ENCODE peak calls at places on chromosome 7, in five cellular contexts. P, R, D, K and G are unnamed samples.

GRCh38 chr7:7427363-7427762 is 108.3 kb downstream of the COL28A1 start:
- DNase-seq in P (no peak), R (no peak), D (no peak), K (no peak), G (no peak)

GRCh38 chr7:137692399-137692798 is 154.4 kb downstream of the DGKI start:
- DNase-seq in P (no peak), R (no peak), D (no peak), K (no peak), G (no peak)

GRCh38 chr7:29322023-29322712 is 127.6 kb downstream of the CHN2 start:
- DNase-seq in P (no peak), R (no peak), D (no peak), K (no peak), G (no peak)

GRCh38 chr7:21754963-21755362 is 190.7 kb downstream of the CDCA7L start:
- DNase-seq in P (no peak), R (no peak), D (no peak), K (no peak), G (no peak)

GRCh38 chr7:129670636-129671035 is 59.1 kb downstream of the NRF1 start:
- DNase-seq in P (no peak), R (no peak), D (no peak), K (no peak), G (no peak)

GRCh38 chr7:101239191-101239950 is 1.8 kb upstream of the CLDN15 start:
- DNase-seq in P (no peak), R (no peak), D (no peak), K (no peak), G (no peak)

GRCh38 chr7:57198801-57199200 is 66.6 kb upstream of the ZNF479 start:
- DNase-seq in P (no peak), R (no peak), D (no peak), K (no peak), G (peak; percentile 1)

GRCh38 chr7:99311702-99312101 is 14.0 kb upstream of the ARPC1A start:
- DNase-seq in P (no peak), R (no peak), D (no peak), K (no peak), G (no peak)

GRCh38 chr7:33050425-33051318 is 11.9 kb downstream of the NT5C3A start:
- DNase-seq in P (peak; percentile 16), R (peak; percentile 65), D (peak; percentile 47), K (no peak), G (no peak)

GRCh38 chr7:151926336-151926712 is 29.9 kb upstream of the GALNTL5 start:
- DNase-seq in P (no peak), R (no peak), D (no peak), K (no peak), G (no peak)

GRCh38 chr7:23918856-23919255 is 208.8 kb downstream of the STK31 start:
- DNase-seq in P (no peak), R (peak; percentile 39), D (no peak), K (no peak), G (no peak)

GRCh38 chr7:103866919-103867318 is 122.5 kb downstream of the RELN start:
- DNase-seq in P (no peak), R (no peak), D (no peak), K (no peak), G (no peak)

GRCh38 chr7:40571796-40572195 is 437.0 kb downstream of the SUGCT start:
- DNase-seq in P (peak; percentile 97), R (peak; percentile 84), D (no peak), K (no peak), G (no peak)

GRCh38 chr7:38147005-38147404 is 31.0 kb upstream of the STARD3NL start:
- DNase-seq in P (no peak), R (peak; percentile 15), D (no peak), K (no peak), G (no peak)

GRCh38 chr7:69823151-69823744 is 225.0 kb downstream of the AUTS2 start:
- DNase-seq in P (no peak), R (no peak), D (no peak), K (no peak), G (no peak)

GRCh38 chr7:93578762-93579161 is 4.2 kb upstream of the CALCR start:
- DNase-seq in P (no peak), R (no peak), D (no peak), K (no peak), G (no peak)

GRCh38 chr7:135193615-135194081 is 17.7 kb downstream of the WDR91 start:
- DNase-seq in P (peak; percentile 97), R (peak; percentile 90), D (no peak), K (no peak), G (no peak)

GRCh38 chr7:14936530-14936929 is 34.0 kb upstream of the DGKB start:
- DNase-seq in P (no peak), R (peak; percentile 11), D (peak; percentile 67), K (no peak), G (peak; percentile 39)

GRCh38 chr7:73718905-73719805 is at the start of gene STX1A:
- DNase-seq in P (no peak), R (peak; percentile 67), D (peak; percentile 70), K (peak; percentile 29), G (peak; percentile 82)

GRCh38 chr7:159066816-159067601 is 77.7 kb downstream of the VIPR2 start:
- DNase-seq in P (no peak), R (no peak), D (no peak), K (no peak), G (no peak)

GRCh38 chr7:21526007-21526406 is 16.8 kb upstream of the DNAH11 start:
- DNase-seq in P (no peak), R (no peak), D (no peak), K (no peak), G (no peak)

GRCh38 chr7:91033574-91033973 is 230.7 kb upstream of the FZD1 start:
- DNase-seq in P (no peak), R (no peak), D (no peak), K (no peak), G (no peak)

GRCh38 chr7:104552102-104552501 is 223.7 kb downstream of the LHFPL3 start:
- DNase-seq in P (peak; percentile 15), R (peak; percentile 0), D (peak; percentile 34), K (no peak), G (peak; percentile 40)

GRCh38 chr7:112965506-112965905 is 121.1 kb downstream of the GPR85 start:
- DNase-seq in P (no peak), R (no peak), D (no peak), K (no peak), G (no peak)

GRCh38 chr7:151008511-151009323 is 15.6 kb downstream of the ATG9B start:
- DNase-seq in P (no peak), R (no peak), D (peak; percentile 72), K (no peak), G (peak; percentile 53)

GRCh38 chr7:69067397-69067796 is 530.9 kb upstream of the AUTS2 start:
- DNase-seq in P (no peak), R (no peak), D (no peak), K (no peak), G (no peak)

GRCh38 chr7:28181921-28182517 is 1.4 kb upstream of the JAZF1 start:
- DNase-seq in P (no peak), R (no peak), D (no peak), K (no peak), G (no peak)

GRCh38 chr7:99224263-99224947 is 16.5 kb upstream of the KPNA7 start:
- DNase-seq in P (no peak), R (no peak), D (peak; percentile 62), K (no peak), G (no peak)

GRCh38 chr7:112105584-112106540 is 100.3 kb downstream of the DOCK4 start:
- DNase-seq in P (no peak), R (no peak), D (no peak), K (no peak), G (no peak)

GRCh38 chr7:29146888-29147609 is 712 bp upstream of the CPVL start:
- DNase-seq in P (no peak), R (peak; percentile 16), D (peak; percentile 57), K (no peak), G (peak; percentile 34)

GRCh38 chr7:151623766-151624165 is 104.1 kb upstream of the RHEB start:
- DNase-seq in P (no peak), R (no peak), D (no peak), K (no peak), G (no peak)

GRCh38 chr7:12490105-12490688 is 80.3 kb upstream of the SCIN start:
- DNase-seq in P (peak; percentile 4), R (peak; percentile 38), D (no peak), K (no peak), G (no peak)

GRCh38 chr7:18941197-18941596 is 176.2 kb downstream of the TWIST1 start:
- DNase-seq in P (no peak), R (no peak), D (no peak), K (no peak), G (no peak)

GRCh38 chr7:67896721-67897120 is 900.1 kb downstream of the TYW1 start:
- DNase-seq in P (no peak), R (no peak), D (no peak), K (no peak), G (no peak)

GRCh38 chr7:95396136-95397032 is at the start of gene PON3:
- DNase-seq in P (no peak), R (no peak), D (peak; percentile 58), K (no peak), G (peak; percentile 61)

GRCh38 chr7:116447980-116448839 is 51.3 kb upstream of the CAV2 start:
- DNase-seq in P (no peak), R (no peak), D (no peak), K (no peak), G (no peak)